ENCODE peak calls at places on chromosomes 4 and X, in six cellular contexts. O is GM12864, D is body of pancreas, R is neural crest cell, Y is ascending aorta, G is thoracic aorta. C is an unnamed sample.

GRCh38 chr4:82851902-82852750 is 38.8 kb downstream of the SEC31A start:
- DNase-seq in O (no peak), D (no peak), R (no peak), Y (no peak), G (no peak), C (no peak)

GRCh38 chr4:152255437-152255836 is 280.5 kb downstream of the FBXW7 start:
- DNase-seq in O (peak), R (no peak), G (no peak), Y (no peak), D (no peak), C (no peak)

GRCh38 chr4:176270669-176271068 is 1.6 kb upstream of the ASB5 start:
- DNase-seq in D (no peak), Y (no peak), R (no peak), G (no peak), O (no peak), C (peak)

GRCh38 chr4:60216752-60217151 is 983.4 kb upstream of the ADGRL3 start:
- DNase-seq in O (no peak), D (no peak), G (no peak), Y (no peak), R (no peak), C (no peak)

GRCh38 chr4:142164767-142165500 is 528.6 kb downstream of the IL15 start:
- DNase-seq in R (no peak), D (no peak), O (no peak), G (no peak), Y (no peak), C (no peak)

GRCh38 chrX:49184294-49185061 is 1.7 kb downstream of the PRICKLE3 start:
- DNase-seq in G (peak), O (no peak), Y (peak), D (peak), R (peak), C (peak)

GRCh38 chr4:176995-177394 is 52.7 kb downstream of the ZNF718 start:
- DNase-seq in O (no peak), R (no peak), D (no peak), G (no peak), Y (no peak), C (no peak)

GRCh38 chr4:38620025-38620424 is 44.0 kb upstream of the KLF3 start:
- DNase-seq in D (no peak), G (no peak), Y (no peak), O (no peak), R (no peak), C (no peak)

GRCh38 chr4:152239216-152239615 is 296.7 kb downstream of the FBXW7 start:
- DNase-seq in R (no peak), G (no peak), Y (no peak), D (no peak), O (no peak), C (no peak)

GRCh38 chrX:110409925-110410324 is 51.3 kb downstream of the RTL9 start:
- DNase-seq in D (no peak), Y (no peak), O (no peak), R (no peak), G (no peak), C (no peak)

GRCh38 chrX:123348468-123348867 is 164.4 kb downstream of the GRIA3 start:
- DNase-seq in R (no peak), G (no peak), D (no peak), O (no peak), Y (no peak), C (no peak)

GRCh38 chr4:143246977-143247376 is 62.3 kb downstream of the USP38 start:
- DNase-seq in Y (no peak), D (no peak), G (no peak), R (no peak), O (no peak), C (no peak)

GRCh38 chr4:116702949-116703348 is 382.4 kb downstream of the TRAM1L1 start:
- DNase-seq in O (no peak), D (no peak), G (no peak), Y (no peak), R (no peak), C (no peak)

DNA sequence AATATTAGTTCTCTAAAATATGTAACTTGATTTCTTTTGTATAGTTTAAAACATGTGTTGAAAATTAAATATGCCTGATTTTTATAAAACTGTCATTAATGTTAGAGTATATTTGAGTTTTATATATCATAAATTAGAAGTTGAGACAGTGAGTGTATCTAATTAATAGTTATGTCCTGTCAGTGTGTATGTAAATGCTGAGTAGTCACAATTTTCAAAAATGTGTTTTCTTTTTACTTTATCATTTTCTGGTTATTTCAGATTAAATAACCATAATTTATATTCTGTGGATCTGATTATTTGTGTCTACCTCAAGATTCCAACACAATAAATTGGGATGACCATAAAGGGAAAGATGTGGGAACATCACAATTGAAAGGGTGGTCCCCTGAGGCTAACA is 82.7 kb upstream of the CXXC4 start:
- DNase-seq in Y (no peak), O (no peak), R (no peak), D (no peak), G (no peak), C (no peak)
- TF ChIP-seq CTCF in Y (no peak), O (no peak), R (no peak), D (no peak), G (no peak), C (no peak)

GRCh38 chr4:24143741-24144140 is 253.9 kb upstream of the PPARGC1A start:
- DNase-seq in O (no peak), D (no peak), G (no peak), R (no peak), Y (no peak), C (no peak)
- TF ChIP-seq CTCF in O (no peak), D (no peak), G (peak), R (no peak), Y (no peak), C (no peak)

GRCh38 chr4:109325698-109326097 is 23.2 kb upstream of the COL25A1 start:
- DNase-seq in G (no peak), R (no peak), D (no peak), Y (no peak), O (no peak), C (no peak)
- TF ChIP-seq CTCF in G (no peak), R (no peak), D (no peak), Y (no peak), O (no peak), C (no peak)

GRCh38 chr4:7523526-7523925 is 88.8 kb upstream of the PSAPL1 start:
- DNase-seq in O (no peak), D (no peak), Y (no peak), G (no peak), R (no peak), C (no peak)

GRCh38 chr4:7522452-7522851 is 87.7 kb upstream of the PSAPL1 start:
- DNase-seq in Y (no peak), R (no peak), D (no peak), O (no peak), G (no peak), C (no peak)

GRCh38 chr4:7524841-7525240 is 90.1 kb upstream of the PSAPL1 start:
- DNase-seq in D (no peak), O (no peak), R (no peak), G (no peak), Y (no peak), C (no peak)

GRCh38 chr4:7526491-7526890 is 91.8 kb upstream of the PSAPL1 start:
- DNase-seq in Y (no peak), G (no peak), D (no peak), R (no peak), O (no peak), C (no peak)

DNA sequence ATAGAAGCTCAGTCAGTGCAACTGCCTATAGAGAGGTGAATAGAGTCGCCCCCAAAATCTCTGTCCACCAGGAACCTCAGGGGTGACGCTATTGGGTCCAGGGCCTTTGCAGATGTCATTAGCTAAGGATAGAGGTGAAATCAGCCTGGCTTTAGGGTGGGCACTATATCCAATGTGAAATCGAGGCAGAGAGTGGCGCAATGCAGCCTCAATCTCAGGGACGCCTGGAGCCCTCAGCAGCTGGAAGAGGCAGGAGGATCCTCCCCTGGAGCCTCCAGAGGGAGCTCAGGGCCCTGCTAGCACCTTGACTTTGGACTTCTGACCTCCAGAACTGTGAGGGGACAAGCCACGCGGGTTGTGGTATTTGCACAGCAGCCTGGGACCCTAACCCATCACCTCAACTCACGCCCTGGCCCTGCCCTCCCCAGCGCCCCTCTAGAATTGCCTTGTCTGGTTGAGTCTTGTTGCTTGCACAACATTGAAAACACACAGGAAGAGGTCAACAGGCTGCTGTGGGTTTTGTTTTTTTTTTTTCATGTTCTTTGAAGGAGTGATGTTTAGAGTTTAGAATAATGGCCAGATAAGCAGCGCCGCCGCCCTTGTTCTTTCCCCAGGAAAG is 89.4 kb upstream of the PSAPL1 start:
- DNase-seq in Y (no peak), O (no peak), G (no peak), D (no peak), R (no peak), C (no peak)
- TF ChIP-seq CTCF in Y (no peak), O (no peak), G (no peak), D (no peak), R (no peak), C (no peak)

GRCh38 chr4:73142995-73143547 is 73.6 kb upstream of the COX18 start:
- DNase-seq in G (no peak), O (no peak), Y (no peak), D (no peak), R (no peak), C (no peak)
- TF ChIP-seq CTCF in G (no peak), O (no peak), Y (no peak), D (no peak), R (peak), C (no peak)

DNA sequence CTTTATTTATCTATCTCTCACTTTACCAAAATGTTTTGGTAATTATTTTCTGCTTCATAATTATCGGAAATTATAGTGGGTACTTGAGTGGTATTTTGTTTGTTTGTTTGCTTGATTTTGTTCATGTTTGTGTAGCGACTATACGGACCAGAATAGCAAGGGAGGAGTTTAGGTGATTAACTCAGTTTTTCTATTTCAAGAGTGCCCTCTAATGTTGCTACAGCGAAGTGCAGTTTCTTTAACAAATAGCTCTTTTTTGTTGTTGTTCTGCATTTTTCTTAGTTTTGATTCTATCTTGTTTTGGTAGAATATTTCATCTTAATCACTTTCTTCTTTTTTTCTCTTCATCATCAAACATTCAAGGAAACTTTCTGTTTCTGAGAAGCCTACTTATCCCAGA is 40.8 kb upstream of the QRFPR start:
- DNase-seq in Y (no peak), G (no peak), O (no peak), D (no peak), R (no peak), C (no peak)
- TF ChIP-seq CTCF in Y (no peak), G (no peak), O (peak), D (no peak), R (peak), C (no peak)

GRCh38 chrX:14528629-14529287 is 578 bp upstream of the GLRA2 start:
- DNase-seq in D (peak), O (no peak), R (peak), G (no peak), Y (no peak), C (peak)
- TF ChIP-seq CTCF in D (peak), O (peak), R (peak), G (no peak), Y (peak), C (peak)

DNA sequence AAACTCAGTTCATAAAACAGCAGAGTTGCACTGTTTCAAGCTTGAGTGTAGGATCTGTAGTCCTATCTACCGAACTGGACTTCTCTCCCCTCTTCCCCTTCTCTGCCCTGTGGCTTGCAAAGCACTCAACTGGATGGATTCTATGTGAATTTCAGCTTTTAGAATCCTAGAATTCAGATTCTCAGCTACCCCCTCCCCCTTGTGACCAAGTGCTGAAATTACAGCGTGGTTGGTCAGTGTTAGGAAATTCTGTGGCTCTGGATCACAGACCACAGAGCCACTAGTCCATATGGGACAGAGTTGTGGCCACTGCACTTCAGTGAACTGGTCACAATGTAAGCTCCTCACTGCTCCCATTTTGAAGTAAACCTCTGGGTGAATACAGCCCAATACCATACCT is 64.6 kb upstream of the TRPC5 start:
- DNase-seq in G (no peak), O (no peak), Y (no peak), D (no peak), R (peak), C (peak)
- TF ChIP-seq CTCF in G (no peak), O (peak), Y (peak), D (peak), R (peak), C (no peak)

C was measured in Calu3.